ENCODE peak calls at places on chromosomes 2 and 18, in five cellular contexts. S is thoracic aorta, H is heart right ventricle, D is GM23338, P is SK-N-SH. T is an unnamed sample.

GRCh38 chr18:31722369-31722957 is 38.1 kb upstream of the B4GALT6 start:
- DNase-seq in S (peak; percentile 40), H (peak; percentile 81), D (peak; percentile 92), P (peak; percentile 76), T (peak; percentile 32)

GRCh38 chr2:33370886-33371285 is 105.6 kb upstream of the RASGRP3 start:
- DNase-seq in S (no peak), H (no peak), D (no peak), P (no peak), T (no peak)

GRCh38 chr18:8503287-8503686 is 106.0 kb upstream of the RAB12 start:
- DNase-seq in S (no peak), H (no peak), D (no peak), P (no peak), T (no peak)

GRCh38 chr2:29698216-29698615 is 223.2 kb downstream of the ALK start:
- DNase-seq in S (no peak), H (no peak), D (no peak), P (no peak), T (peak; percentile 41)

GRCh38 chr2:36464006-36464721 is 108.6 kb downstream of the CRIM1 start:
- DNase-seq in S (no peak), H (no peak), D (no peak), P (no peak), T (no peak)

GRCh38 chr2:234980476-234981187 is 28.8 kb downstream of the SH3BP4 start:
- DNase-seq in S (no peak), H (no peak), D (no peak), P (no peak), T (no peak)

GRCh38 chr18:56709463-56709862 is 58.3 kb downstream of the WDR7 start:
- DNase-seq in S (no peak), H (no peak), D (peak; percentile 61), P (peak; percentile 23), T (peak; percentile 91)

GRCh38 chr2:214652473-214652872 is 157.0 kb downstream of the BARD1 start:
- DNase-seq in S (no peak), H (no peak), D (no peak), P (no peak), T (no peak)

GRCh38 chr2:203636896-203637818 is 69.3 kb upstream of the CD28 start:
- DNase-seq in S (no peak), H (no peak), D (peak; percentile 8), P (no peak), T (no peak)

GRCh38 chr2:17583166-17583565 is 42.7 kb downstream of the VSNL1 start:
- DNase-seq in S (no peak), H (no peak), D (no peak), P (no peak), T (no peak)

GRCh38 chr2:128307595-128307994 is 11.1 kb downstream of the HS6ST1 start:
- DNase-seq in S (no peak), H (no peak), D (no peak), P (no peak), T (no peak)

GRCh38 chr2:95014126-95014708 is 11.3 kb upstream of the MAL start:
- DNase-seq in S (no peak), H (no peak), D (no peak), P (no peak), T (no peak)

GRCh38 chr2:231037202-231037730 is at the start of gene C2orf72:
- DNase-seq in S (no peak), H (no peak), D (peak; percentile 52), P (peak; percentile 94), T (no peak)

GRCh38 chr2:236352761-236353593 is 88.8 kb upstream of the ASB18 start:
- DNase-seq in S (no peak), H (no peak), D (peak; percentile 55), P (peak; percentile 58), T (peak; percentile 2)

GRCh38 chr18:26133652-26134051 is at the start of gene PSMA8:
- DNase-seq in S (no peak), H (peak; percentile 3), D (peak; percentile 78), P (no peak), T (no peak)

GRCh38 chr2:88601302-88601701 is 26.0 kb downstream of the EIF2AK3 start:
- DNase-seq in S (no peak), H (no peak), D (no peak), P (peak; percentile 28), T (no peak)

GRCh38 chr2:100395532-100396350 is 21.7 kb downstream of the CHST10 start:
- DNase-seq in S (no peak), H (no peak), D (no peak), P (no peak), T (no peak)

GRCh38 chr2:237859533-237860272 is at the start of gene RAMP1:
- DNase-seq in S (no peak), H (no peak), D (peak; percentile 60), P (peak; percentile 81), T (peak; percentile 40)

GRCh38 chr2:151619337-151619989 is 114.8 kb downstream of the NEB start:
- DNase-seq in S (no peak), H (no peak), D (no peak), P (no peak), T (no peak)

GRCh38 chr2:239193426-239193825 is 207.4 kb downstream of the HDAC4 start:
- DNase-seq in S (no peak), H (peak; percentile 4), D (no peak), P (no peak), T (no peak)

GRCh38 chr18:57436193-57436964 is 1.2 kb downstream of the ONECUT2 start:
- DNase-seq in S (no peak), H (no peak), D (peak; percentile 52), P (peak; percentile 47), T (no peak)

GRCh38 chr2:168849610-168850009 is 40.6 kb downstream of the SPC25 start:
- DNase-seq in S (no peak), H (peak; percentile 39), D (peak; percentile 63), P (peak; percentile 32), T (no peak)
- TF ChIP-seq CTCF in S (no peak), H (no peak), D (peak; percentile 76), P (peak; percentile 34), T (no peak)

DNA sequence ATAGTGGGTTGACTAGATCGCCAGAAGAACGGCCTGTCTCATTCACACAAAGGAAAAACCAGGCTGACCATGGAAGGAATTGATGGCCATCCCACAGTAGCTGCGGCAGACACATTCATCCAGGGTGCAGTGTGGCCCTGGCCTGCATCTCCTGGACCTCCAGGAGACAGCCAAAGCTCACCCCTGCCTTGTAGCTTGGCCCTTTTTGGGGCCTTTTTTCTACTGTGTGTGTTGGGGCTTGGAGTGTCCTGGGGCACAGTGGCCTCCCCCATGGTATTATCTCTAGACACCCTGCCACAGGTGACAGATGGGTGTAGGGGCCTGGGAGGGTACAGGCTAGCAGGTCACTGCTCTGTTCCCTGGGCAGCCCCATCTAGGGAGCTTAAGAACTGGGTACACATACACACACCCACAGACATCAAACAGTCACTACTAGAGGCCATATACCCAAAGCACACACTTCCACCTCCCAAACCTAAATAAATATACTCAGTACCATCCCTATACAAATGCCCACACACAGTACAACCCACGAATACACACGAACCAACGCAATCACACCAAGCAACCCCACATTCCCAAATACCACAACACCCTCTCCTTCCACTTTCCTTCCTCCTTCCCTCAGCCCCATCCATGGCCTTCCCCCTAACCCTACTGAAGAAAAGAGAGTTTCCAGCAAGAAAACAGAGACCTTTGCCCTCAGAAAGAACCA is 8.6 kb downstream of the EN1 start:
- DNase-seq in S (no peak), H (no peak), D (no peak), P (no peak), T (no peak)
- H3K27me3 ChIP-seq in S (peaks cover 24% of the 10 kb centered on the region), H (peaks cover 100% of the 10 kb centered on the region), D (peaks cover 100% of the 10 kb centered on the region), P (peaks cover 96% of the 10 kb centered on the region), T (peaks cover 94% of the 10 kb centered on the region)

DNA sequence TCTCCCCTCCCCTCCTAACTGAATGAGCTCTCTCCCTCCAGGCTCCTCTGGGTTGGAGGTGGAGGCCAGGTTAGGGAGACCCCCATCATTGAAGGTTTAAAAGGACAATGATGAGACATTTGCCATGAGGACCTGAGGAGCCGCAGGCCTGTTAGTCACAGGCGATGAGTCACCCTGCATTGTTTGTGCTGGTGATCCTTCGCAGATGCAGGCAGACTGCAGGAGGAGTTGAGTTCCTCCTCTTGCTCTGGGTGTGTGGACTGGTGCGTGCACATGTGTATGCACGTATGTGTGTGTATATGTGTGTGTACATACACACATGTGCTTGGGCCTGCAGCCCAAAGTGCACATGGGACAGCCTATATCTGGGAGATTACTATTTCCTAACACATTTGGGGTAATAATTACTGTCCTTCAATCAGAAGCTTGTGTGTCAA is 42.0 kb downstream of the MCFD2 start:
- DNase-seq in S (peak; percentile 43), H (peak; percentile 67), D (no peak), P (peak; percentile 52), T (peak; percentile 83)
- H3K4me1 ChIP-seq in S (no peaks in the 10 kb centered on the region), H (peaks cover 18% of the 10 kb centered on the region), D (no peaks in the 10 kb centered on the region), P (peaks cover 25% of the 10 kb centered on the region), T (peaks cover 11% of the 10 kb centered on the region)

DNA sequence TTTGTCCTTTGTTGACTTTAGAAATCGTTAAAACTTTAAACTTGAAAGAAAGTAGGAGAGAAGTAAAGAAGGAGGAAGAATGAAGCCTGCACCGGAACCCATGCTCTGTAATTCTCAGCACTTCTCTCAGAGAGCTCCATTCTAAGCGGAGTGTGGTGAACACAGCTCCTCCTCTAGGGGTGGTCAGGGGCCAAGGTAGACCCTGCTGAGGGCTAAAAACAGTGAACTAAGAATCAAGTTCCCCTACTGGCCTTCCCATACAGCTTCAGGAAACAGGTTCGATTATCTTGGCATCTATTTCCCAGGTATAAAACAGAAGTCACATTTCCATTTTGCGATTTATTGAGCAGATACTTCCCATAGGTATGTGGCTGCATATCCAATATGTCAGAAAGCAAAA is 92.7 kb upstream of the ASAP2 start:
- DNase-seq in S (no peak), H (no peak), D (peak; percentile 51), P (no peak), T (no peak)
- TF ChIP-seq CTCF in S (no peak), H (no peak), D (no peak), P (no peak), T (no peak)

DNA sequence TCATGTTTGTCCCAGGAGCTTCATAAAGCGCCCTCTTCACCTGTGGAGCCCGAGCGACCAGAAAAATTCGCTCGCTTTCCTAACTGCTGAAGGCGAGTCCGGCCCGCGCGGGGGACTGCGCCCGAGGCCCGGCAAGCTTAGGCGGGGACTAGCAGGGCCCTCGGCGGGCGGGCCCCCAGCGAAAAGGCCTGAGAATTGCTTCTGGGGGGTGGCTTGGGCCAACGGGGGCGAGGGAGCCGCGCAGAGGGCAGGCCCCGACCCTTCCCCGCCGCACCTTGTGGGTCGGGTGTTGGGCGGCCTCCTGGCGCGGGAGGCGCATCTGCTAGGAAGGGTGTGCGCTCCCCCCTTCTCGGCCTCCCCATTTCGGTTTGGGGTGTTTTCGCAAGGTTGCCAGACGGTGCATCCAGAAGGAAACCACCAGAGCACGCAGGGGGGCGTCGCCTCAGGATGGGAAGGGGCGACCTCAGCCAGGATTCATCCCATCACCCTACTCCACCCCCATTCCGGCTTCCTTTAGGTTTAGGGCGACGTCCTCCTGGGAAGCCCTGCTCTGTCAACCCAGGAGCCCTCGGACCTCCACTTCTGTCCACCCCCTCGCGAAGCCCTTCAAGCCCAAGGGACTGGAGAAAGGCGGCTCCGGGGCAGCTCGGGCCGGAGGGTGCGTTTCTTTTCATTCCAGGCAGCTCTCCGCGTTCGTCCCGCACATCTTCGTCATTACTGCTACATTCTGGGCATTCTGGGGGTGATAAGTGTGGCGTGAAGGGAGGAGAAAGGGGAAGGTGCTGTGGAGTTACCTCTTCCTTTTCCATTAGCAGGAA is 9.1 kb downstream of the SP9 start:
- DNase-seq in S (no peak), H (no peak), D (peak; percentile 53), P (no peak), T (no peak)
- H3K27me3 ChIP-seq in S (peaks cover 47% of the 10 kb centered on the region), H (peaks cover 61% of the 10 kb centered on the region), D (peaks cover 73% of the 10 kb centered on the region), P (peaks cover 53% of the 10 kb centered on the region), T (peaks cover 60% of the 10 kb centered on the region)

DNA sequence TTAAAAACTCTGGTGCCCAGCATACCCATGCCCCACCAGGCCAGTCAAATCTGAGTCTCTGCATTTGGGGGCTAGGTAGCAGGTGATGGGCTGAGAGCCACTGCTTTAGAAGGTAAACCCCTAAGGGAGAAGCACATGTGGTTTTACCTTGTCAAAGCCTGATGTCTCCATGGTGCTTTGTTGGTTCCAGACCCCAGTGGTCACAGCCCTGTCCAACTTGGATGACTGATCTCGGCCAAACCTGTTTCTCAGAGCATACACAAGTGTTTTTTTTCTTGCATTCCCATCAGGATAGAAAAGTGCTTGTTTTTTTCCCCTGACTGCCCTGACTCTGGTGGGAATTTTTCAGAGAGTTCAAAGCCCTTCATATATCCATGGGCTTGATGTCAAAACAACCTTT is 13.5 kb downstream of the PLB1 start:
- DNase-seq in S (no peak), H (no peak), D (no peak), P (no peak), T (no peak)
- H3K4me1 ChIP-seq in S (no peaks in the 10 kb centered on the region), H (no peaks in the 10 kb centered on the region), D (no peaks in the 10 kb centered on the region), P (peaks cover 13% of the 10 kb centered on the region), T (peaks cover 4% of the 10 kb centered on the region)

T was measured in foreskin keratinocyte.